ENCODE peak calls at places on chromosomes 13 and 19, in ten cellular contexts. T is NCI-H1105 treated with DMSO at 0.1 percent for 48 hours; Z is stimulated activated CD4-positive, alpha-beta T cell treated with anti-CD3 and anti-CD28 coated beads, Interleukin-1b, Interleukin-23, amount 100 ng/mL, for 24 hours; F is iris pigment epithelial cell; U is GOT3; Q is HAP-1; X is upper lobe of right lung; I is HFF-Myc; W is endothelial cell; J is foreskin keratinocyte. L is an unnamed sample.

GRCh38 chr13:76053181-76053580 is 417.1 kb downstream of the LMO7 start:
- DNase-seq in T (no peak), Z (no peak), F (no peak), U (no peak), Q (no peak), X (no peak), I (no peak), W (no peak), J (peak; percentile 76), L (no peak)

GRCh38 chr19:6023085-6023682 is 45.2 kb upstream of the RANBP3 start:
- DNase-seq in T (no peak), Z (no peak), F (peak; percentile 54), U (no peak), Q (no peak), X (no peak), I (no peak), W (no peak), J (peak; percentile 22), L (no peak)

GRCh38 chr19:55838251-55838650 is 1.9 kb downstream of the NLRP4 start:
- DNase-seq in T (no peak), Z (no peak), F (no peak), U (no peak), Q (no peak), X (no peak), I (no peak), W (no peak), J (no peak), L (no peak)

GRCh38 chr19:38046254-38047047 is 139.4 kb downstream of the SIPA1L3 start:
- DNase-seq in T (no peak), Z (no peak), F (no peak), U (no peak), Q (no peak), X (no peak), I (no peak), W (no peak), J (no peak), L (no peak)

GRCh38 chr19:33055718-33056117 is 9.0 kb downstream of the RHPN2 start:
- DNase-seq in T (no peak), Z (no peak), F (no peak), U (no peak), Q (no peak), X (no peak), I (no peak), W (no peak), J (no peak), L (no peak)

GRCh38 chr13:65679240-65679639 is 1550.9 kb downstream of the PCDH9 start:
- DNase-seq in T (no peak), Z (no peak), F (peak; percentile 79), U (no peak), Q (no peak), X (no peak), I (no peak), W (no peak), J (no peak), L (no peak)

GRCh38 chr19:45824531-45825262 is 9.6 kb upstream of the RSPH6A start:
- DNase-seq in T (no peak), Z (no peak), F (no peak), U (no peak), Q (no peak), X (no peak), I (no peak), W (no peak), J (no peak), L (no peak)

GRCh38 chr19:40590464-40591265 is 10.5 kb upstream of the LTBP4 start:
- DNase-seq in T (no peak), Z (no peak), F (no peak), U (no peak), Q (no peak), X (no peak), I (no peak), W (no peak), J (no peak), L (no peak)

GRCh38 chr13:70623260-70623659 is 515.0 kb upstream of the KLHL1 start:
- DNase-seq in T (peak; percentile 18), Z (no peak), F (peak; percentile 25), U (no peak), Q (no peak), X (no peak), I (no peak), W (no peak), J (no peak), L (peak; percentile 59)

GRCh38 chr19:1251503-1252220 is 3.3 kb downstream of the MIDN start:
- DNase-seq in T (no peak), Z (no peak), F (peak; percentile 39), U (no peak), Q (no peak), X (peak; percentile 94), I (no peak), W (peak; percentile 29), J (no peak), L (peak; percentile 60)

GRCh38 chr19:54435551-54436016 is 13.4 kb upstream of the LENG8 start:
- DNase-seq in T (no peak), Z (no peak), F (no peak), U (no peak), Q (no peak), X (no peak), I (no peak), W (no peak), J (no peak), L (no peak)

GRCh38 chr13:49935171-49936084 is 712 bp downstream of the SPRYD7 start:
- DNase-seq in T (no peak), Z (peak; percentile 13), F (peak; percentile 62), U (no peak), Q (peak; percentile 79), X (no peak), I (no peak), W (peak; percentile 52), J (peak; percentile 81), L (peak; percentile 47)

GRCh38 chr19:31223805-31224534 is 125.3 kb downstream of the TSHZ3 start:
- DNase-seq in T (no peak), Z (no peak), F (peak; percentile 93), U (no peak), Q (no peak), X (no peak), I (peak; percentile 89), W (no peak), J (peak; percentile 36), L (no peak)

GRCh38 chr13:73200432-73200831 is 141.6 kb downstream of the KLF5 start:
- DNase-seq in T (no peak), Z (no peak), F (peak; percentile 70), U (no peak), Q (no peak), X (no peak), I (no peak), W (no peak), J (no peak), L (no peak)

GRCh38 chr19:49546825-49547565 is 19.2 kb downstream of the RCN3 start:
- DNase-seq in T (peak; percentile 83), Z (no peak), F (peak; percentile 87), U (no peak), Q (peak; percentile 91), X (no peak), I (peak; percentile 95), W (peak; percentile 77), J (peak; percentile 69), L (peak; percentile 93)

GRCh38 chr19:15195987-15196682 is 4.7 kb downstream of the NOTCH3 start:
- DNase-seq in T (peak; percentile 89), Z (no peak), F (no peak), U (no peak), Q (peak; percentile 61), X (peak; percentile 92), I (no peak), W (no peak), J (peak; percentile 74), L (peak; percentile 93)

GRCh38 chr13:39577833-39578232 is 25.2 kb downstream of the LHFPL6 start:
- DNase-seq in T (peak; percentile 24), Z (no peak), F (no peak), U (no peak), Q (no peak), X (no peak), I (no peak), W (no peak), J (no peak), L (no peak)

GRCh38 chr13:49967456-49967855 is 29.4 kb upstream of the TRIM13 start:
- DNase-seq in T (no peak), Z (no peak), F (no peak), U (no peak), Q (no peak), X (no peak), I (no peak), W (no peak), J (no peak), L (no peak)

GRCh38 chr13:34302596-34302995 is 484.6 kb downstream of the RFC3 start:
- DNase-seq in T (no peak), Z (no peak), F (no peak), U (no peak), Q (no peak), X (no peak), I (no peak), W (no peak), J (peak; percentile 65), L (no peak)

GRCh38 chr19:3210347-3211017 is 14.0 kb upstream of the CELF5 start:
- DNase-seq in T (peak; percentile 6), Z (peak; percentile 65), F (peak; percentile 21), U (no peak), Q (peak; percentile 79), X (peak; percentile 82), I (peak; percentile 10), W (peak; percentile 72), J (peak; percentile 19), L (peak; percentile 15)

GRCh38 chr19:41707871-41708371 is 505 bp upstream of the CEACAM5 start:
- DNase-seq in T (no peak), Z (no peak), F (no peak), U (no peak), Q (no peak), X (no peak), I (no peak), W (no peak), J (no peak), L (no peak)

GRCh38 chr13:110330491-110331001 is 23.5 kb downstream of the COL4A2 start:
- DNase-seq in T (no peak), Z (no peak), F (peak; percentile 74), U (no peak), Q (no peak), X (no peak), I (no peak), W (no peak), J (no peak), L (no peak)

GRCh38 chr19:45508931-45509691 is 1.8 kb downstream of the VASP start:
- DNase-seq in T (no peak), Z (no peak), F (peak; percentile 77), U (no peak), Q (peak; percentile 70), X (peak; percentile 84), I (no peak), W (peak; percentile 78), J (no peak), L (no peak)

GRCh38 chr19:1651548-1652394 is 644 bp downstream of the TCF3 start:
- DNase-seq in T (no peak), Z (no peak), F (peak; percentile 52), U (no peak), Q (peak; percentile 46), X (peak; percentile 78), I (no peak), W (peak; percentile 33), J (peak; percentile 6), L (peak; percentile 38)

GRCh38 chr13:23628250-23628649 is 58.0 kb downstream of the TNFRSF19 start:
- DNase-seq in T (no peak), Z (no peak), F (no peak), U (no peak), Q (no peak), X (no peak), I (no peak), W (no peak), J (no peak), L (no peak)

GRCh38 chr19:58361900-58362271 is 665 bp downstream of the ZNF497 start:
- DNase-seq in T (peak; percentile 30), Z (no peak), F (no peak), U (no peak), Q (peak; percentile 65), X (peak; percentile 86), I (no peak), W (peak; percentile 63), J (no peak), L (no peak)

GRCh38 chr13:22596157-22596863 is 584.5 kb upstream of the SGCG start:
- DNase-seq in T (no peak), Z (no peak), F (no peak), U (no peak), Q (no peak), X (no peak), I (no peak), W (no peak), J (no peak), L (peak; percentile 13)

GRCh38 chr13:46386996-46387851 is at the start of gene RUBCNL:
- DNase-seq in T (peak; percentile 18), Z (peak; percentile 18), F (no peak), U (no peak), Q (peak; percentile 63), X (peak; percentile 78), I (no peak), W (peak; percentile 17), J (peak; percentile 82), L (no peak)